ENCODE peak calls at places on chromosome 9, in four cellular contexts. E is upper lobe of right lung; N is HCT116; H is CD8-positive, alpha-beta T cell. U is an unnamed sample.

GRCh38 chr9:100352201-100352726 is 478 bp downstream of the TEX10 start:
- DNase-seq in E (peak; percentile 73), N (no peak), H (no peak), U (peak; percentile 11)

GRCh38 chr9:570187-570586 is 271.3 kb upstream of the DMRT1 start:
- DNase-seq in E (no peak), N (no peak), H (no peak), U (no peak)

GRCh38 chr9:132846918-132847515 is 31.1 kb downstream of the AK8 start:
- DNase-seq in E (no peak), N (no peak), H (no peak), U (no peak)

GRCh38 chr9:88388886-88389617 is 808 bp downstream of the SPIN1 start:
- DNase-seq in E (peak; percentile 84), N (peak; percentile 15), H (peak; percentile 24), U (peak; percentile 27)

GRCh38 chr9:68777070-68777763 is 72.2 kb downstream of the PIP5K1B start:
- DNase-seq in E (no peak), N (no peak), H (no peak), U (no peak)

GRCh38 chr9:503881-504852 is 289.5 kb downstream of the DOCK8 start:
- DNase-seq in E (peak; percentile 93), N (peak; percentile 43), H (peak; percentile 63), U (peak; percentile 78)

GRCh38 chr9:107755267-107755666 is 265.7 kb upstream of the KLF4 start:
- DNase-seq in E (no peak), N (peak; percentile 95), H (no peak), U (peak; percentile 67)

GRCh38 chr9:24502548-24502947 is 43.1 kb downstream of the IZUMO3 start:
- DNase-seq in E (no peak), N (no peak), H (no peak), U (no peak)

GRCh38 chr9:82091100-82091499 is 102.5 kb downstream of the SPATA31D1 start:
- DNase-seq in E (no peak), N (no peak), H (no peak), U (no peak)

GRCh38 chr9:111036068-111036789 is 2.0 kb downstream of the LPAR1 start:
- DNase-seq in E (peak; percentile 80), N (peak; percentile 1), H (no peak), U (peak; percentile 61)

GRCh38 chr9:135130266-135130976 is 43.0 kb downstream of the OLFM1 start:
- DNase-seq in E (no peak), N (peak; percentile 63), H (no peak), U (peak; percentile 30)

GRCh38 chr9:130933114-130934046 is 5.7 kb downstream of the FIBCD1 start:
- DNase-seq in E (no peak), N (no peak), H (no peak), U (no peak)

GRCh38 chr9:121266906-121267650 is 884 bp upstream of the GSN start:
- DNase-seq in E (no peak), N (no peak), H (no peak), U (no peak)

GRCh38 chr9:121581775-121582600 is 69.4 kb upstream of the DAB2IP start:
- DNase-seq in E (no peak), N (no peak), H (no peak), U (no peak)

GRCh38 chr9:108972186-108972585 is 38.0 kb downstream of the ABITRAM start:
- DNase-seq in E (no peak), N (no peak), H (no peak), U (no peak)

GRCh38 chr9:76608562-76609254 is 149.7 kb downstream of the GCNT1 start:
- DNase-seq in E (no peak), N (no peak), H (no peak), U (no peak)

GRCh38 chr9:15268317-15268716 is 38.7 kb downstream of the TTC39B start:
- DNase-seq in E (no peak), N (no peak), H (no peak), U (no peak)

GRCh38 chr9:116174347-116174746 is 20.8 kb downstream of the PAPPA start:
- DNase-seq in E (no peak), N (no peak), H (no peak), U (no peak)

DNA sequence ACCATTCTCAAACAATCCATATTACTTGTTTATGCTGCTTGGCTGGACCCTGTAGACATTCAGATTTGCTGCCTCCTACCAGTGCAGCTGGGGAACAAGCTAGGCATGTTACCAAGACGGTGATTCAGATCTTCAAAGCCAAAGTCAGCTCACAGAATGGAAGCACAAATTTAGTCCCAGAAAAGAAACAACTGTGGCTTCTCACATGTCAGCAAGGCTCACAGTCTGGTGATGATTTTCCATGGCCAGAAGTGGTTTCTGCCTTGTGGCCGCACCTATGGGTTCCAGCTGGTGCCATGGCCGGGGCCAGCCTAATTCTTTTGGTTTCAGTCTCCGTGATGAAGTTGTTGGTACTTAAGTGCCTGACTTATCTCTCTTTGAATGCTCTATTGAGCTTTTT is 182.2 kb downstream of the TMC1 start:
- DNase-seq in E (no peak), N (no peak), H (no peak), U (no peak)
- TF ChIP-seq CTCF in E (no peak), N (no peak), H (no peak), U (no peak)

DNA sequence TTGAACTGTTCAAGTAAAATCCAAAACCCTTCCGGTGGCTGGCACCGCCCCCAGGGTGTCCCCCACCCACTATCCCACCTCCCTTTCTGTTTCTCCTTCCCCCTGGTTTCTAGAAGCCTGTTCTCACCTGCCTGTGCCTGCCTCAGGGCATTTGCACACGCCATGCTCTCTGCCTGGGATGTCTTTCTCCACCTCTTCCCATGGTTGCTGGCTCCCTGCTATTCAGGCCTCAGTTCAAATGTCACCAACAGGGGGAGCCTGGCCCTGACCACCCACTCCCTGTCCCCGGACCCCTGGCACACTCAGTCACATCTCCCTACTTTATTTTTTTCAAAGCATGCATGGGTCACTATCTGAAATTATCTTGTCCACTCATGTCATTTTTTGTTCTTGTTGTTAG is 39.9 kb upstream of the EEIG1 start:
- DNase-seq in E (no peak), N (no peak), H (no peak), U (no peak)
- TF ChIP-seq CTCF in E (peak; percentile 18), N (peak; percentile 47), H (no peak), U (no peak)

GRCh38 chr9:94785211-94786169 is 59.0 kb downstream of the AOPEP start:
- DNase-seq in E (no peak), N (no peak), H (no peak), U (no peak)
- TF ChIP-seq CTCF in E (no peak), N (no peak), H (no peak), U (no peak)

DNA sequence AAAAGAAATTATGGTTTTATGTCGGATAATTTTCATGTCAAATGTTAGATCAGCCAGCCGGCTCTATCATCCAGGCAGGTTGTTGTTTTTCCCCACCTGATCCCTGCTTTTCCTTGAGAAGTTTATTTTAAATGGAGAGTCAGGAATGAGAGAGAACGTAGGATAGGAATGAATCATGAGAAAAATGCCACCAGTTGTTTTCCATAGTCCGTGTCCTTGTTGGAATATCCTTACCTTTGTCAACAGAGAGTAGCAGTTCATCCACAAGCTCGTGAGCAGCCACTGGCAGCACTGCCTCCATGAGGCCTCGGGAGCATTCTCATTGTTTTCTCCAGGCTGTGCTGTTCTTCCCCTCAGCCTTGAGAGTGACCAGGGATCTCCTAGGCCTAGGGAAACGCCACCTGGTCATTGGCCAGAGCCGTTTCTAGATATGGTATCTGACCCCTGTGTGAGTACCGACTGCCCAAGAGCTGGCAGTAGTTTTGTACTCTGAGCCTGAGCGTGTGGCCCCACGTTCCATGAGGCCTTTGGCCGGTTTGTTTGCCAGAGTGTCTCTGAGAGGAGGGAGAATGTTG is 293.3 kb downstream of the FANCC start:
- DNase-seq in E (no peak), N (no peak), H (no peak), U (no peak)
- TF ChIP-seq CTCF in E (no peak), N (no peak), H (no peak), U (no peak)

U was measured in Calu3.